ENCODE peak calls at places on chromosomes 4 and X, in nine cellular contexts. C is AG10803, T is AG04450, K is trophoblast cell, W is fibroblast of lung, P is choroid plexus epithelial cell, M is heart right ventricle, V is right lobe of liver, G is IMR-90. J is an unnamed sample.

GRCh38 chr4:166075599-166075998 is 202.6 kb downstream of the TLL1 start:
- DNase-seq in C (no peak), T (no peak), K (no peak), W (no peak), P (no peak), M (no peak), V (no peak), G (no peak), J (no peak)

GRCh38 chr4:128517739-128518510 is 230.3 kb upstream of the PGRMC2 start:
- DNase-seq in C (peak), T (peak), K (peak), W (peak), P (peak), M (peak), V (no peak), G (peak), J (peak)

GRCh38 chr4:180560896-180561295 is 1682.3 kb upstream of the TENM3 start:
- DNase-seq in C (no peak), T (no peak), K (no peak), W (peak), P (peak), M (no peak), V (no peak), G (peak), J (peak)

GRCh38 chrX:120797201-120797938 is 78.3 kb downstream of the CT47B1 start:
- DNase-seq in C (peak), T (no peak), K (peak), W (no peak), P (peak), M (no peak), V (no peak), G (no peak), J (peak)

GRCh38 chrX:22043872-22044271 is 11.7 kb downstream of the PHEX start:
- DNase-seq in C (no peak), T (no peak), K (no peak), W (no peak), P (no peak), M (no peak), V (peak), G (no peak), J (no peak)

GRCh38 chrX:153924149-153924861 is 1.8 kb downstream of the ARHGAP4 start:
- DNase-seq in C (peak), T (no peak), K (peak), W (peak), P (peak), M (no peak), V (no peak), G (peak), J (no peak)

GRCh38 chrX:102345916-102346315 is 93.9 kb downstream of the NXF2B start:
- DNase-seq in C (peak), T (no peak), K (peak), W (peak), P (peak), M (peak), V (peak), G (peak), J (peak)

GRCh38 chr4:98519268-98519993 is 139.0 kb downstream of the TSPAN5 start:
- DNase-seq in C (peak), T (peak), K (no peak), W (peak), P (peak), M (no peak), V (no peak), G (peak), J (no peak)

GRCh38 chr4:27594917-27595316 is 734.3 kb downstream of the STIM2 start:
- DNase-seq in C (no peak), T (no peak), K (no peak), W (no peak), P (no peak), M (no peak), V (no peak), G (no peak), J (no peak)

GRCh38 chrX:29071525-29071924 is 484.3 kb downstream of the IL1RAPL1 start:
- DNase-seq in C (peak), T (no peak), K (no peak), W (no peak), P (peak), M (no peak), V (no peak), G (no peak), J (no peak)

GRCh38 chr4:52701207-52701606 is 42.1 kb upstream of the USP46 start:
- DNase-seq in C (no peak), T (no peak), K (no peak), W (no peak), P (no peak), M (no peak), V (no peak), G (no peak), J (no peak)

GRCh38 chr4:62771656-62772557 is 1571.8 kb downstream of the ADGRL3 start:
- DNase-seq in C (no peak), T (no peak), K (no peak), W (no peak), P (no peak), M (no peak), V (no peak), G (no peak), J (no peak)

GRCh38 chr4:128776794-128777216 is 32.7 kb upstream of the JADE1 start:
- DNase-seq in C (peak), T (peak), K (peak), W (peak), P (peak), M (no peak), V (no peak), G (peak), J (peak)

GRCh38 chr4:87353592-87353991 is 30.9 kb upstream of the HSD17B13 start:
- DNase-seq in C (peak), T (peak), K (peak), W (peak), P (peak), M (peak), V (no peak), G (peak), J (peak)

GRCh38 chr4:8869879-8870646 is 1.6 kb downstream of the HMX1 start:
- DNase-seq in C (no peak), T (no peak), K (no peak), W (no peak), P (no peak), M (no peak), V (no peak), G (no peak), J (no peak)

GRCh38 chr4:12861422-12861821 is 622.7 kb downstream of the RAB28 start:
- DNase-seq in C (no peak), T (no peak), K (no peak), W (no peak), P (no peak), M (no peak), V (no peak), G (no peak), J (no peak)

GRCh38 chrX:69243276-69243675 is 78.0 kb upstream of the PJA1 start:
- DNase-seq in C (no peak), T (no peak), K (no peak), W (no peak), P (no peak), M (no peak), V (no peak), G (no peak), J (no peak)

GRCh38 chr4:51930557-51930956 is 87.6 kb downstream of the DCUN1D4 start:
- DNase-seq in C (no peak), T (no peak), K (no peak), W (no peak), P (peak), M (no peak), V (no peak), G (no peak), J (no peak)

GRCh38 chrX:138128025-138128671 is 562.2 kb downstream of the ZIC3 start:
- DNase-seq in C (peak), T (no peak), K (peak), W (peak), P (peak), M (peak), V (no peak), G (peak), J (peak)

GRCh38 chr4:14180983-14181601 is 553.6 kb upstream of the BOD1L1 start:
- DNase-seq in C (no peak), T (no peak), K (no peak), W (no peak), P (peak), M (no peak), V (no peak), G (peak), J (peak)

GRCh38 chr4:158459085-158459820 is 62.4 kb upstream of the RXFP1 start:
- DNase-seq in C (no peak), T (no peak), K (no peak), W (no peak), P (peak), M (no peak), V (no peak), G (no peak), J (peak)

GRCh38 chr4:181601118-181601517 is 642.1 kb upstream of the TENM3 start:
- DNase-seq in C (peak), T (no peak), K (peak), W (no peak), P (peak), M (no peak), V (no peak), G (no peak), J (no peak)

GRCh38 chr4:158056689-158057245 is 116.1 kb downstream of the GASK1B start:
- DNase-seq in C (no peak), T (no peak), K (no peak), W (no peak), P (no peak), M (no peak), V (no peak), G (no peak), J (no peak)

GRCh38 chrX:136086521-136086920 is 60.8 kb upstream of the FHL1 start:
- DNase-seq in C (no peak), T (no peak), K (no peak), W (peak), P (peak), M (no peak), V (no peak), G (peak), J (no peak)

GRCh38 chr4:929970-930625 is 2.0 kb downstream of the GAK start:
- DNase-seq in C (no peak), T (no peak), K (no peak), W (peak), P (peak), M (no peak), V (peak), G (peak), J (peak)

GRCh38 chrX:41759817-41760216 is 35.8 kb downstream of the GPR82 start:
- DNase-seq in C (peak), T (no peak), K (peak), W (peak), P (peak), M (no peak), V (no peak), G (peak), J (peak)

GRCh38 chrX:13051529-13052172 is 7.2 kb upstream of the FAM9C start:
- DNase-seq in C (no peak), T (no peak), K (no peak), W (peak), P (no peak), M (peak), V (no peak), G (no peak), J (no peak)

GRCh38 chr4:55398966-55399365 is 3.2 kb downstream of the TMEM165 start:
- DNase-seq in C (no peak), T (no peak), K (no peak), W (no peak), P (peak), M (no peak), V (no peak), G (peak), J (no peak)
- H3K4me3 ChIP-seq in C (peak), T (peak), K (no peak), W (peak), P (peak), M (peak), V (no peak), G (peak), J (peak)

DNA sequence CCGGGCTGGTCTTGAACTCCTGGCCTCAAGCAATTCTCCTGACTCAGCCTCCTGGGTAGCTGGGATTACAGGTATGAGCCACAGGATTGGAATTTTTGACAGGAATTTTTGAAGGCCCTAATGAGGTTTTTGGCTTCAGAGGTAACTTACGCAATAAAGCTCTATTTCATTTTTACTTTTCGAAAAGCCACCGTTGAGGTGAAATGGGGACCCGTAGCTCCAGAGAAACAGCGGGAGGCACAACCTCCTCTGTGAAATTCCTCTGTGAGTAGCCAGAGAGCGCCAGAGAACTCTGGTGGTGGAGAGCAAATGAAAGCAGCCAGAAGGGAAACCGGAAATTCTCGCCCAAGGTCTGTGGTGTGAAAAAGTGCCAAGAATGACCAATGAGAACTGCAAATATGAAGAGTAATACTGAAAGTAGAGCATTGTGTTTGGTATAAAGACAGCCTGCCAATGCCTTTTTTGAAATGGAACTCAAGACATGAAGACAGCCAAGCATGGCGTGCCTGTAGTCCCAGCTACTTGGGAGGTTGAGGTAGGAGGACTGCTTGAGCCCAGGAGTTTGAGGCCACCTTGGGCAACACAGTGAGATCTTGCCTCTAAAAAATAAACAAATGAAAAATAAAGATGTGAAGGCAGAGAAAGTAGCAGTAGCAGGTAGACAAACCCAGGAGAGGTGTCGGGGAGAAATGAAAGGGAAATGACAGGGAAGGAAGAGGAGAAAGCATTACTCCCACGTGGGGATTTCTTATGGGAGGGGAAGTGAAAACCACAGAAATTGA is 33.0 kb upstream of the TMEM131L start:
- DNase-seq in C (peak), T (no peak), K (peak), W (peak), P (peak), M (peak), V (peak), G (peak), J (peak)
- H3K4me3 ChIP-seq in C (no peak), T (no peak), K (no peak), W (no peak), P (no peak), M (no peak), V (no peak), G (no peak), J (no peak)

GRCh38 chrX:67543818-67544217 is at the start of gene AR:
- DNase-seq in C (peak), T (peak), K (peak), W (peak), P (peak), M (peak), V (peak), G (peak), J (peak)
- H3K4me3 ChIP-seq in C (peak), T (peak), K (peak), W (peak), P (peak), M (peak), V (peak), G (peak), J (peak)

GRCh38 chr4:70728096-70728495 is 6.3 kb downstream of the RUFY3 start:
- DNase-seq in C (no peak), T (no peak), K (no peak), W (peak), P (no peak), M (no peak), V (no peak), G (no peak), J (no peak)
- H3K4me3 ChIP-seq in C (no peak), T (no peak), K (no peak), W (no peak), P (no peak), M (no peak), V (no peak), G (no peak), J (no peak)

DNA sequence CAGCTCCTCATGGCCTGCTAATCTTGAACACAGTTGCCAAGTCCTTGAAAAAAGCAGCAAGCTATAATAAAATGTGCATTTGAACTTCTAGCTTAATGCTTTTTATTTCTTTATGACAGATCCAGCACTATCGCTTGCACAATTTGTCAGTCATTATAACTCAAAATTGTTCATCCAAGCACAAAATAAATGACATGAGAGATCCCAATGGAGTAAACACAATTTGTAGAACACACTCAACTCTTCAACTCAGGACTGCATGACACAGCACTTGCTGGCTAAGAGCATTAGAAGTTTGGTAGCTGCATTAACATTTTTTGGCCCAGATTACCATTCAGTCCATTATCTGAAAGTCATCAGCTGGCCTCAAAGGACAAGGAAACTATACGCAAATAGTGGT is 530.1 kb downstream of the INPP4B start:
- DNase-seq in C (no peak), T (no peak), K (no peak), W (peak), P (no peak), M (no peak), V (no peak), G (no peak), J (no peak)
- H3K4me3 ChIP-seq in C (no peak), T (no peak), K (no peak), W (no peak), P (no peak), M (no peak), V (no peak), G (no peak), J (no peak)

GRCh38 chrX:39017716-39018115 is 216.5 kb downstream of the MID1IP1 start:
- DNase-seq in C (no peak), T (no peak), K (no peak), W (no peak), P (no peak), M (no peak), V (no peak), G (no peak), J (no peak)
- H3K4me3 ChIP-seq in C (no peak), T (no peak), K (no peak), W (no peak), P (no peak), M (no peak), V (no peak), G (no peak), J (no peak)

GRCh38 chr4:112145820-112146813 is 863 bp downstream of the FAM241A start:
- DNase-seq in C (peak), T (no peak), K (peak), W (peak), P (peak), M (peak), V (peak), G (peak), J (peak)

GRCh38 chr4:112145326-112145819 is at the start of gene FAM241A:
- DNase-seq in C (peak), T (peak), K (peak), W (peak), P (peak), M (peak), V (peak), G (peak), J (peak)

GRCh38 chr4:112142152-112142551 is 3.1 kb upstream of the FAM241A start:
- DNase-seq in C (no peak), T (no peak), K (no peak), W (no peak), P (no peak), M (no peak), V (no peak), G (no peak), J (no peak)

GRCh38 chr4:112147697-112148096 is 2.4 kb downstream of the FAM241A start:
- DNase-seq in C (no peak), T (no peak), K (no peak), W (no peak), P (peak), M (peak), V (no peak), G (no peak), J (no peak)

GRCh38 chr4:112144546-112145325 is 518 bp upstream of the FAM241A start:
- DNase-seq in C (no peak), T (no peak), K (no peak), W (no peak), P (no peak), M (no peak), V (peak), G (no peak), J (no peak)
- H3K4me3 ChIP-seq in C (peak), T (peak), K (no peak), W (peak), P (peak), M (peak), V (no peak), G (peak), J (peak)